ENCODE peak calls at places on chromosomes 16 and 17, in seven cellular contexts. U is GM18507; S is Calu3; M is T-helper 2 cell; A is progenitor cell of endocrine pancreas; D is effector memory CD8-positive, alpha-beta T cell; L is HCEC 1CT. H is an unnamed sample.

GRCh38 chr17:75086496-75087181 is 1.1 kb upstream of the SLC16A5 start:
- DNase-seq in U (no peak), A (no peak), L (no peak), M (no peak), S (no peak), D (no peak), H (no peak)

GRCh38 chr17:56891751-56892150 is 22.1 kb downstream of the TRIM25 start:
- DNase-seq in L (no peak), U (no peak), A (no peak), M (peak; percentile 12), S (no peak), D (peak; percentile 44), H (no peak)

GRCh38 chr17:74474043-74474792 is 7.8 kb downstream of the CD300A start:
- DNase-seq in A (no peak), M (peak; percentile 78), D (peak; percentile 54), L (no peak), S (no peak), U (no peak), H (no peak)

GRCh38 chr16:10678655-10679054 is 16.1 kb downstream of the TEKT5 start:
- DNase-seq in S (no peak), D (no peak), U (no peak), L (no peak), M (no peak), A (no peak), H (no peak)

GRCh38 chr16:88479795-88480760 is 27.0 kb downstream of the ZFPM1 start:
- DNase-seq in L (no peak), D (peak; percentile 40), U (peak; percentile 60), A (no peak), S (no peak), M (peak; percentile 48), H (no peak)

GRCh38 chr17:43316522-43317142 is 82.2 kb upstream of the ARL4D start:
- DNase-seq in L (no peak), A (no peak), D (no peak), U (no peak), S (no peak), M (peak; percentile 35), H (no peak)

GRCh38 chr17:8041980-8042379 is 3.1 kb downstream of the ALOX15B start:
- DNase-seq in L (no peak), U (no peak), S (no peak), M (no peak), A (no peak), D (no peak), H (no peak)

GRCh38 chr17:18246880-18247612 is 11.5 kb downstream of the FLII start:
- DNase-seq in D (no peak), L (no peak), A (no peak), U (no peak), M (no peak), S (no peak), H (no peak)

GRCh38 chr17:77882481-77883212 is 75.9 kb upstream of the TNRC6C start:
- DNase-seq in U (no peak), L (no peak), M (peak; percentile 98), S (peak; percentile 9), D (peak; percentile 90), A (no peak), H (no peak)

GRCh38 chr16:28589069-28589468 is 7.8 kb downstream of the SULT1A2 start:
- DNase-seq in L (no peak), M (no peak), A (no peak), U (no peak), S (no peak), D (no peak), H (no peak)

GRCh38 chr17:48228720-48229119 is 121.2 kb downstream of the SNX11 start:
- DNase-seq in L (no peak), S (no peak), D (no peak), A (no peak), M (no peak), U (no peak), H (peak; percentile 35)

GRCh38 chr17:34647511-34647910 is 68.1 kb downstream of the TMEM132E start:
- DNase-seq in S (no peak), D (no peak), M (no peak), U (no peak), L (no peak), A (no peak), H (no peak)

GRCh38 chr16:46607529-46607928 is 13.7 kb downstream of the SHCBP1 start:
- DNase-seq in S (no peak), M (no peak), U (no peak), A (no peak), D (no peak), L (peak; percentile 52), H (no peak)